ENCODE peak calls at places on chromosomes 3 and 15, in five cellular contexts. Y, Q, F, J and A are unnamed samples.

GRCh38 chr3:61505197-61505596 is 56.2 kb upstream of the PTPRG start:
- DNase-seq in J (no peak), Q (no peak), Y (no peak), F (no peak), A (no peak)

GRCh38 chr15:73538563-73539211 is 94.5 kb downstream of the NPTN start:
- DNase-seq in J (no peak), Q (no peak), Y (no peak), F (no peak), A (no peak)

GRCh38 chr3:126354776-126355175 is 2.4 kb downstream of the KLF15 start:
- DNase-seq in Y (no peak), J (no peak), F (no peak), Q (no peak), A (no peak)

GRCh38 chr3:108088146-108088545 is 2.7 kb downstream of the CD47 start:
- DNase-seq in J (no peak), F (no peak), Y (no peak), Q (peak), A (no peak)

GRCh38 chr3:97970131-97970530 is 2.1 kb downstream of the RIOX2 start:
- DNase-seq in F (no peak), J (no peak), Y (no peak), Q (no peak), A (no peak)

GRCh38 chr3:177478170-177478859 is 281.0 kb upstream of the TBL1XR1 start:
- DNase-seq in Y (no peak), F (no peak), J (peak), Q (no peak), A (no peak)

GRCh38 chr3:112128843-112129727 is 4.0 kb downstream of the GCSAM start:
- DNase-seq in Y (no peak), Q (peak), F (no peak), J (no peak), A (peak)

GRCh38 chr15:30997270-30997669 is 5.8 kb upstream of the MTMR10 start:
- DNase-seq in Y (no peak), F (no peak), Q (no peak), J (no peak), A (no peak)

GRCh38 chr3:125957674-125958510 is 11.1 kb upstream of the ROPN1B start:
- DNase-seq in J (peak), F (no peak), Y (peak), Q (no peak), A (no peak)

GRCh38 chr15:26702381-26702780 is 70.5 kb downstream of the GABRB3 start:
- DNase-seq in F (no peak), J (no peak), Q (no peak), Y (no peak), A (no peak)

GRCh38 chr15:57044072-57044702 is 125.7 kb downstream of the TCF12 start:
- DNase-seq in F (no peak), J (no peak), Q (no peak), Y (no peak), A (no peak)

GRCh38 chr3:110791971-110792370 is 279.6 kb upstream of the NECTIN3 start:
- DNase-seq in J (no peak), F (no peak), Y (no peak), Q (no peak), A (no peak)

GRCh38 chr3:25306066-25306465 is 122.0 kb upstream of the RARB start:
- DNase-seq in J (no peak), F (no peak), Y (peak), Q (no peak), A (no peak)
- H3K4me3 ChIP-seq in J (no peak), F (no peak), Y (no peak), Q (no peak), A (no peak)

GRCh38 chr3:80190051-80190450 is 422.3 kb upstream of the ROBO1 start:
- DNase-seq in F (no peak), Q (no peak), Y (no peak), J (no peak), A (peak)
- H3K4me3 ChIP-seq in F (no peak), Q (no peak), Y (no peak), J (no peak), A (no peak)

GRCh38 chr3:191303596-191303995 is 25.6 kb upstream of the CCDC50 start:
- DNase-seq in Q (no peak), Y (no peak), F (no peak), J (no peak), A (no peak)

GRCh38 chr3:191300422-191300821 is 28.8 kb upstream of the CCDC50 start:
- DNase-seq in J (no peak), Q (peak), F (no peak), Y (no peak), A (no peak)

GRCh38 chr3:191302451-191302850 is 26.7 kb upstream of the CCDC50 start:
- DNase-seq in Y (no peak), J (no peak), Q (no peak), F (no peak), A (no peak)

GRCh38 chr3:191301017-191301416 is 28.2 kb upstream of the CCDC50 start:
- DNase-seq in F (no peak), Q (peak), J (no peak), Y (no peak), A (no peak)

GRCh38 chr3:191301982-191302381 is 27.2 kb upstream of the CCDC50 start:
- DNase-seq in Y (no peak), Q (no peak), J (no peak), F (no peak), A (peak)
- H3K4me3 ChIP-seq in Y (no peak), Q (no peak), J (no peak), F (no peak), A (no peak)

GRCh38 chr3:58837863-58838255 is 171.3 kb upstream of the FAM3D start:
- DNase-seq in J (no peak), Q (no peak), Y (no peak), F (no peak), A (no peak)
- H3K4me3 ChIP-seq in J (no peak), Q (no peak), Y (no peak), F (no peak), A (no peak)

GRCh38 chr3:49166752-49167556 is 823 bp upstream of the CCDC71 start:
- DNase-seq in J (no peak), F (no peak), Q (no peak), Y (no peak), A (no peak)
- H3K4me3 ChIP-seq in J (no peak), F (peak), Q (peak), Y (peak), A (peak)

GRCh38 chr3:185317674-185318073 is 45.3 kb upstream of the MAP3K13 start:
- DNase-seq in J (no peak), Y (no peak), F (no peak), Q (no peak), A (no peak)
- H3K4me3 ChIP-seq in J (no peak), Y (no peak), F (no peak), Q (no peak), A (no peak)

DNA sequence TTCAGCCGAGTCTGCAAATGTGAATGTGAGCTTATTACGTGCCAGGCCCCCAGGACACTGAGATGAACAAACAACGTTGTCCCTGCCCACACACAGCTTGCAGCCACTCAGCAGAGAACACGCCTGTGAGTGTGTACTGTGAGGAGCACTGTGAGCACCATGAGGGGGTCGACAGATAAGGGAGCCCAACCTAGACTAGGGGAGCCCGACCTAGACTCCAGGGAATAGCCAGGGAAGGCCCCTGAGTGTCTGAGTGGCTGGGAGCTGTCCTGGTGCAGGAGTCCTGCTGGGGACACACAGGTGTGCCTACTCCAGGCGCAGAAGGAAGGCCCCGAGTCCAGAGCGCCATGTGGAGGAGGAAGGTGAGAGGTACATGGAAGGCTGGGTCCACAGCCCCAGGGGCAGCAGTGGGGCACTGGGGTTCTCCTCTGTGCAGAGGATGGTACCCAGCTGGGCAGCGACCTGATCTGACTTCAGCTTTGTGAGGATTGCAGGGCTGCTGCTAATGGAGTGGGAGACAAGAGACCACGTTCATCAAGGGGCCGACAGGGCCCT is 36.5 kb downstream of the MGLL start:
- DNase-seq in J (no peak), F (no peak), Q (no peak), Y (no peak), A (no peak)
- H3K4me3 ChIP-seq in J (no peak), F (no peak), Q (no peak), Y (no peak), A (no peak)

GRCh38 chr3:158791259-158791920 is 10.5 kb upstream of the MFSD1 start:
- DNase-seq in F (peak), J (no peak), Q (peak), Y (peak), A (peak)
- H3K4me3 ChIP-seq in F (no peak), J (no peak), Q (peak), Y (no peak), A (no peak)